ENCODE peak calls at places on chromosomes 2 and 18, in seven cellular contexts. V, Z, F, H, P, U and M are unnamed samples.

GRCh38 chr18:58348517-58348916 is 280.4 kb downstream of the ALPK2 start:
- DNase-seq in H (no peak), F (no peak), P (no peak), V (no peak), U (no peak), Z (no peak), M (no peak)

GRCh38 chr2:44016282-44016681 is 20.5 kb upstream of the LRPPRC start:
- DNase-seq in H (peak), F (peak), P (peak), U (peak), Z (peak), V (peak), M (peak)

GRCh38 chr2:233423436-233423860 is 69.2 kb downstream of the DGKD start:
- DNase-seq in V (no peak), H (no peak), P (no peak), Z (no peak), U (peak), F (no peak), M (no peak)

GRCh38 chr2:102271844-102272243 is 39.5 kb upstream of the IL1RL1 start:
- DNase-seq in Z (no peak), F (no peak), H (no peak), V (no peak), P (no peak), U (no peak), M (no peak)

GRCh38 chr2:100895402-100895801 is 75.5 kb downstream of the NPAS2 start:
- DNase-seq in H (no peak), Z (no peak), P (no peak), U (no peak), F (no peak), V (no peak), M (no peak)

GRCh38 chr2:236862961-236863728 is 222.5 kb upstream of the COPS8 start:
- DNase-seq in U (peak), F (no peak), P (peak), H (peak), V (peak), Z (peak), M (no peak)

GRCh38 chr2:42025151-42025582 is 22.7 kb upstream of the PKDCC start:
- DNase-seq in H (no peak), P (peak), U (no peak), Z (peak), F (no peak), V (peak), M (peak)

GRCh38 chr2:75597949-75598348 is 37.2 kb upstream of the EVA1A start:
- DNase-seq in F (no peak), P (no peak), V (no peak), H (no peak), Z (no peak), U (no peak), M (no peak)

GRCh38 chr2:157875720-157876065 is 437 bp downstream of the ACVR1 start:
- DNase-seq in V (no peak), P (no peak), Z (no peak), F (peak), U (no peak), H (peak), M (peak)

DNA sequence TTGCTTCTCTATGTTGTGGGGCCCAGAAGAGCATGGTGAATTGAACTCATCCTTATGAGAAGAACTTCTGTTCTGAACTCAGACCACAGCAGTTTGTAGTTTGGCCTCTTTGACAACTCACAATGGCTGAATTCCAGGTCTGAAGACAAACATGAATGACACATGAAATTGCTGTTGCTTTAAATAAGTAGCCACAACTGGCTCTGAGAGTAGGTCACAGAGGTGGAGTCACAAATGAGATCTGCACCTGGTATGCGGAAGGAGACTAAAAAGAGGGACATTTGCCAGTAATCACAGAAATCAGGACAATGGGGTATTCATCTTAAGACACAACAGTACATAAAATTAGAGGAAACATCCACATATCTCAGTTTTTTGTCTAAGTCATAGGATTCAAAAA is 290.3 kb upstream of the MMADHC start:
- DNase-seq in V (peak), P (no peak), F (no peak), Z (no peak), H (no peak), U (no peak), M (no peak)
- H2AK5ac ChIP-seq in V (no peak), P (no peak), F (no peak), Z (no peak), H (no peak), U (no peak), M (no peak)

DNA sequence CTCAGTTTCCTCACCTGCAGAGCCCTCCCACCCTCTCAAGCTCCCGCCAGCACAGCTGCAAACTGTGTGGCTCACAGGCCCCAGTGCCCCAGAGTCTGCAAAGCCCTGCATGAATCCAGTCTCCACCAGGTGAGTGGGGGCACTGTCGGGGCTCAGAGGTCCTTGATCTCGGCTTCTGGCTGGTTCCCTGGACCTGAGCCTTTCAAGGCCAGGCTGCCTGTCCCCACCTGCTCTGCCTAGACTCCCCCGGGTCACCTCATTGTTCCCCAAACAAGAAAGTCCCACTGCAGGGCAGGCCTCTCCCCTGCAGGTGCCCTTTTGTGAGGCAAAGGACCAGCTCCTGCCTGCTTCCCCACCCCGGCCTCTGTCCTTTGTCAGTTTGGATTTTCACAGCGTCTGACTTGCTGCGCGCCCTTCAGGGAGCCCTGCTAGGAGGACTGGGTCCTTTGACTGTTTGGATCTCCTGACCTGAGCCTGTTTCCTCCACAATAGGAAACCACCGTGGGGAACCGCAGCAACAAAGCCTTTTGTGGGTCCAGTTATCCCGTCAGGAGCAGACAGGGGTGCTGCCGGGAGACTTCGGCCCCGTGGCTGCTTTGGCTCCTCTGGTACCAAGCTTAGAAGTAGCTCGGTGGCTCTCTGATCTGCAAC is 200.5 kb upstream of the HDAC4 start:
- DNase-seq in H (no peak), U (peak), F (peak), V (no peak), Z (peak), P (no peak), M (no peak)
- H2AK5ac ChIP-seq in H (no peak), U (no peak), F (no peak), V (no peak), Z (no peak), P (no peak), M (no peak)

GRCh38 chr2:10170256-10170655 is 47.7 kb downstream of the RRM2 start:
- DNase-seq in V (peak), U (no peak), F (no peak), H (no peak), P (peak), Z (no peak), M (no peak)
- H2AK5ac ChIP-seq in V (no peak), U (no peak), F (no peak), H (no peak), P (no peak), Z (no peak), M (no peak)

DNA sequence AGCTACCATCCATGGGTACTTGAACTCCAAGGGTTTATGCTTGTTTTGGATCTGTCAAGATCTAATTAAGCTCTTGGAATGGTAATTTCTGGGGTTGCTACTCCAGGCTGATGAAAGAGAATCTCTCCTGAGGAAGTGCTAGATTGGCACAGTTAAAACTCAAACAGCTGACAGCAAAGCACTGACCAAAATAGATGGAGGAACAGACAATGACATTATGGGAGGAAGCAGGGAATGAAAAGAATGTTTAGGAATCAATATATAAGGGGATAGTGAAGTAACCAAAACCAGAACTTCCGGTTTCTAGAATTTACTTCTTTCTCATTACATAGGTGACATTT is 6.3 kb downstream of the THUMPD2 start:
- DNase-seq in Z (no peak), P (no peak), H (peak), V (no peak), U (no peak), F (no peak), M (no peak)
- H2AK5ac ChIP-seq in Z (no peak), P (no peak), H (no peak), V (no peak), U (no peak), F (no peak), M (no peak)

GRCh38 chr2:172143817-172144216 is 41.1 kb upstream of the DLX2 start:
- DNase-seq in H (no peak), Z (no peak), V (no peak), U (no peak), P (no peak), F (no peak), M (no peak)
- H2AK5ac ChIP-seq in H (no peak), Z (no peak), V (no peak), U (no peak), P (no peak), F (no peak), M (no peak)

GRCh38 chr2:74430502-74430901 is 9.0 kb downstream of the WDR54 start:
- DNase-seq in Z (no peak), H (no peak), F (no peak), P (no peak), U (no peak), V (no peak), M (no peak)
- H2AK5ac ChIP-seq in Z (no peak), H (no peak), F (no peak), P (no peak), U (no peak), V (no peak), M (no peak)

DNA sequence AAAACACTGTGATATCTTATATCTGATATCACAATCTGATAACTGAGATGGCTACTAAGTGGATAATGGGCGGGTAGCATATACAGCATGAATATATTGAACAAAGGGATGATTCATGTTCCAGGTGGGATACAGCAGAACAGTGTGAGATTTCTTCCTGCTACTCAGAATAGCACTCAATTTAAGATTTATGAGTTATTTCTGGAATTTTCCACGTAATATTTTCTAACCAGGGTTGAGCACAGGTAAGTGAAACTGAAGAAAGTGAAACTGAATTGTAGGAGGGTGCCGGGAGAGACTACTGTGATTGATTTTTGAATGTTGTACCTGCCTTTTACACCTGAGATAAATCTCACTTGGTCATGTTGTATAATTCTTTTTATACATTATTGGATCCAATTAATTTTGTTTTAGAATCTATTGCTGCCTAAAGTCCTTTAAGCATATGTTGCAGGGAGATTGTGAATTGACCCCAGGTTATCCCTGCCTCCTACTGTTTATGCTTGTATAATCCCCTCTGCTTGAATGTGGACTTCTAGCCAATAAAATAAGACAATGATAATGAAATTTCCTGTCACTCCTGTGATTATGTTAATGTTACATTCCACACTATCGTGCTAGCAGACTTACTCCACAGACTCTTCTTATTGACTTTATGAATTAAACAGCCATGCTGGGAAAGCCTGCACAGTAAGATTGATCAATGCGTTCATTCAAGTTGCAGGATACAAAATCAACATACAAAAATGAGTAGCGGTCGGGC is 67.6 kb upstream of the RBBP8 start:
- DNase-seq in H (peak), U (no peak), V (no peak), P (no peak), Z (no peak), F (no peak), M (no peak)
- H2AK5ac ChIP-seq in H (no peak), U (no peak), V (no peak), P (no peak), Z (no peak), F (no peak), M (no peak)

DNA sequence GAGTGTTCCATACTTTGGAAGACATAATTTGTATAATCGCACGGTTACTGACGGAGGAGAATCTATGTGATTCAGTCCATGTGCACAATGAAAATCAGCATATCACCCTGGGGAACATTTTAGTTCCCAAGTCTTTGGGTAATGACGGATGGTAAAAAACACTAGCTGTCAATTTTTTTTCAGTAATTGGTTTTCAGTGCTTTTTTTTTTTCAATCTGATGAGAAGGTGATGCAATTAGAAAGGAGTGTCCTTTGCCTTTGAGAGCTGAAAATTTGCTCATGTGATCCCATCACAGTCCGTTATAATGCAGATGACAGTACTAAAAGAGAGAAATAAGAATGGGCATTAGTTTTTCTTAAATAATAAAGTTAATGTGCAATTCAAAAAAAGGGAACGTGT is 51.9 kb upstream of the THOC1 start:
- DNase-seq in P (no peak), H (no peak), F (no peak), U (no peak), V (no peak), Z (no peak), M (no peak)
- H2AK5ac ChIP-seq in P (no peak), H (no peak), F (no peak), U (no peak), V (no peak), Z (no peak), M (no peak)